ENCODE peak calls at places on chromosome 18, in nine cellular contexts. One of them, this sample, is unnamed.

GRCh38 chr18:79394438-79395307 is 1.1 kb upstream of the NFATC1 start:
- DNase-seq in upper lobe of right lung: peak; percentile 75
- DNase-seq in dorsolateral prefrontal cortex: peak; percentile 29
- DNase-seq in mesenchymal stem cell: peak; percentile 88
- DNase-seq in right lobe of liver: peak; percentile 56
- DNase-seq in astrocyte: peak; percentile 36
- DNase-seq in HepG2: no peak
- DNase-seq in right cardiac atrium: peak; percentile 78
- DNase-seq in adrenal gland: no peak
- DNase-seq in this sample: peak; percentile 71

GRCh38 chr18:21241224-21242131 is 554 bp upstream of the GREB1L start:
- DNase-seq in right cardiac atrium: peak; percentile 64
- DNase-seq in astrocyte: no peak
- DNase-seq in mesenchymal stem cell: peak; percentile 12
- DNase-seq in HepG2: no peak
- DNase-seq in upper lobe of right lung: no peak
- DNase-seq in right lobe of liver: peak; percentile 92
- DNase-seq in adrenal gland: peak; percentile 17
- DNase-seq in dorsolateral prefrontal cortex: no peak
- DNase-seq in this sample: peak; percentile 21

GRCh38 chr18:45166341-45167108 is 448.8 kb upstream of the SLC14A2 start:
- DNase-seq in adrenal gland: no peak
- DNase-seq in HepG2: no peak
- DNase-seq in right cardiac atrium: peak; percentile 46
- DNase-seq in dorsolateral prefrontal cortex: no peak
- DNase-seq in right lobe of liver: no peak
- DNase-seq in astrocyte: peak; percentile 90
- DNase-seq in mesenchymal stem cell: peak; percentile 76
- DNase-seq in upper lobe of right lung: no peak
- DNase-seq in this sample: peak; percentile 62

GRCh38 chr18:29164993-29165599 is 988.2 kb upstream of the CDH2 start:
- DNase-seq in astrocyte: peak; percentile 94
- DNase-seq in upper lobe of right lung: no peak
- DNase-seq in right cardiac atrium: no peak
- DNase-seq in dorsolateral prefrontal cortex: no peak
- DNase-seq in right lobe of liver: no peak
- DNase-seq in HepG2: peak; percentile 13
- DNase-seq in mesenchymal stem cell: peak; percentile 82
- DNase-seq in adrenal gland: no peak
- DNase-seq in this sample: no peak

GRCh38 chr18:29840101-29840500 is 1202.4 kb downstream of the DSC3 start:
- DNase-seq in dorsolateral prefrontal cortex: no peak
- DNase-seq in right cardiac atrium: no peak
- DNase-seq in upper lobe of right lung: no peak
- DNase-seq in astrocyte: peak; percentile 75
- DNase-seq in mesenchymal stem cell: peak; percentile 62
- DNase-seq in adrenal gland: no peak
- DNase-seq in HepG2: no peak
- DNase-seq in right lobe of liver: no peak
- DNase-seq in this sample: no peak

GRCh38 chr18:5787936-5788335 is 107.4 kb downstream of the TMEM200C start:
- DNase-seq in right cardiac atrium: no peak
- DNase-seq in astrocyte: no peak
- DNase-seq in HepG2: peak; percentile 39
- DNase-seq in right lobe of liver: no peak
- DNase-seq in upper lobe of right lung: no peak
- DNase-seq in mesenchymal stem cell: no peak
- DNase-seq in dorsolateral prefrontal cortex: no peak
- DNase-seq in adrenal gland: no peak
- DNase-seq in this sample: no peak

GRCh38 chr18:67385455-67385854 is 131.1 kb downstream of the DSEL start:
- DNase-seq in dorsolateral prefrontal cortex: no peak
- DNase-seq in right lobe of liver: no peak
- DNase-seq in upper lobe of right lung: no peak
- DNase-seq in adrenal gland: no peak
- DNase-seq in HepG2: peak; percentile 78
- DNase-seq in mesenchymal stem cell: peak; percentile 88
- DNase-seq in right cardiac atrium: no peak
- DNase-seq in astrocyte: peak; percentile 67
- DNase-seq in this sample: no peak

GRCh38 chr18:55189972-55190371 is 230.7 kb upstream of the CCDC68 start:
- DNase-seq in right lobe of liver: no peak
- DNase-seq in right cardiac atrium: no peak
- DNase-seq in dorsolateral prefrontal cortex: no peak
- DNase-seq in astrocyte: no peak
- DNase-seq in mesenchymal stem cell: no peak
- DNase-seq in HepG2: no peak
- DNase-seq in upper lobe of right lung: no peak
- DNase-seq in adrenal gland: no peak
- DNase-seq in this sample: no peak

GRCh38 chr18:5296706-5297320 is 1.3 kb upstream of the ZBTB14 start:
- DNase-seq in astrocyte: peak; percentile 76
- DNase-seq in dorsolateral prefrontal cortex: peak; percentile 80
- DNase-seq in upper lobe of right lung: peak; percentile 92
- DNase-seq in HepG2: peak; percentile 43
- DNase-seq in right lobe of liver: peak; percentile 78
- DNase-seq in mesenchymal stem cell: peak; percentile 93
- DNase-seq in right cardiac atrium: peak; percentile 94
- DNase-seq in adrenal gland: peak; percentile 78
- DNase-seq in this sample: peak; percentile 90

GRCh38 chr18:54119524-54120019 is 104.9 kb downstream of the MBD2 start:
- DNase-seq in right cardiac atrium: no peak
- DNase-seq in dorsolateral prefrontal cortex: no peak
- DNase-seq in mesenchymal stem cell: peak; percentile 60
- DNase-seq in HepG2: peak; percentile 55
- DNase-seq in adrenal gland: peak; percentile 27
- DNase-seq in astrocyte: peak; percentile 30
- DNase-seq in upper lobe of right lung: no peak
- DNase-seq in right lobe of liver: no peak
- DNase-seq in this sample: no peak

GRCh38 chr18:56632070-56633022 is 6.0 kb downstream of the TXNL1 start:
- DNase-seq in mesenchymal stem cell: no peak
- DNase-seq in adrenal gland: no peak
- DNase-seq in upper lobe of right lung: no peak
- DNase-seq in astrocyte: no peak
- DNase-seq in HepG2: no peak
- DNase-seq in right cardiac atrium: no peak
- DNase-seq in dorsolateral prefrontal cortex: no peak
- DNase-seq in right lobe of liver: no peak
- DNase-seq in this sample: no peak

GRCh38 chr18:22439447-22439846 is 21.7 kb upstream of the CTAGE1 start:
- DNase-seq in astrocyte: peak; percentile 37
- DNase-seq in mesenchymal stem cell: peak; percentile 22
- DNase-seq in adrenal gland: no peak
- DNase-seq in right lobe of liver: no peak
- DNase-seq in dorsolateral prefrontal cortex: no peak
- DNase-seq in upper lobe of right lung: no peak
- DNase-seq in right cardiac atrium: no peak
- DNase-seq in HepG2: no peak
- DNase-seq in this sample: no peak

GRCh38 chr18:3603460-3604259 is 153.7 kb downstream of the TGIF1 start:
- DNase-seq in right lobe of liver: no peak
- DNase-seq in mesenchymal stem cell: peak; percentile 99
- DNase-seq in dorsolateral prefrontal cortex: no peak
- DNase-seq in adrenal gland: no peak
- DNase-seq in right cardiac atrium: no peak
- DNase-seq in astrocyte: peak; percentile 97
- DNase-seq in upper lobe of right lung: no peak
- DNase-seq in HepG2: peak; percentile 69
- DNase-seq in this sample: no peak

GRCh38 chr18:42586603-42587002 is 528.9 kb downstream of the RIT2 start:
- DNase-seq in adrenal gland: no peak
- DNase-seq in astrocyte: no peak
- DNase-seq in mesenchymal stem cell: no peak
- DNase-seq in right lobe of liver: no peak
- DNase-seq in upper lobe of right lung: no peak
- DNase-seq in dorsolateral prefrontal cortex: no peak
- DNase-seq in right cardiac atrium: no peak
- DNase-seq in HepG2: no peak
- DNase-seq in this sample: no peak

GRCh38 chr18:31275722-31276463 is 42.1 kb upstream of the DSG1 start:
- DNase-seq in astrocyte: peak; percentile 61
- DNase-seq in HepG2: no peak
- DNase-seq in right lobe of liver: no peak
- DNase-seq in adrenal gland: no peak
- DNase-seq in right cardiac atrium: no peak
- DNase-seq in mesenchymal stem cell: peak; percentile 7
- DNase-seq in upper lobe of right lung: no peak
- DNase-seq in dorsolateral prefrontal cortex: no peak
- DNase-seq in this sample: no peak

GRCh38 chr18:59308201-59309014 is 10.0 kb downstream of the CPLX4 start:
- DNase-seq in HepG2: peak; percentile 29
- DNase-seq in adrenal gland: peak; percentile 80
- DNase-seq in mesenchymal stem cell: peak; percentile 56
- DNase-seq in right cardiac atrium: peak; percentile 92
- DNase-seq in right lobe of liver: peak; percentile 80
- DNase-seq in upper lobe of right lung: peak; percentile 88
- DNase-seq in dorsolateral prefrontal cortex: no peak
- DNase-seq in astrocyte: peak; percentile 18
- DNase-seq in this sample: peak; percentile 84
- H3K27me3 ChIP-seq in HepG2: peaks cover 3% of the 10 kb centered on the region
- H3K27me3 ChIP-seq in adrenal gland: peaks cover 14% of the 10 kb centered on the region
- H3K27me3 ChIP-seq in mesenchymal stem cell: peaks cover 65% of the 10 kb centered on the region
- H3K27me3 ChIP-seq in right cardiac atrium: no peaks in the 10 kb centered on the region
- H3K27me3 ChIP-seq in right lobe of liver: no peaks in the 10 kb centered on the region
- H3K27me3 ChIP-seq in upper lobe of right lung: peaks cover 28% of the 10 kb centered on the region
- H3K27me3 ChIP-seq in dorsolateral prefrontal cortex: peaks cover 39% of the 10 kb centered on the region
- H3K27me3 ChIP-seq in astrocyte: peaks cover 44% of the 10 kb centered on the region
- H3K27me3 ChIP-seq in this sample: peaks cover 2% of the 10 kb centered on the region

DNA sequence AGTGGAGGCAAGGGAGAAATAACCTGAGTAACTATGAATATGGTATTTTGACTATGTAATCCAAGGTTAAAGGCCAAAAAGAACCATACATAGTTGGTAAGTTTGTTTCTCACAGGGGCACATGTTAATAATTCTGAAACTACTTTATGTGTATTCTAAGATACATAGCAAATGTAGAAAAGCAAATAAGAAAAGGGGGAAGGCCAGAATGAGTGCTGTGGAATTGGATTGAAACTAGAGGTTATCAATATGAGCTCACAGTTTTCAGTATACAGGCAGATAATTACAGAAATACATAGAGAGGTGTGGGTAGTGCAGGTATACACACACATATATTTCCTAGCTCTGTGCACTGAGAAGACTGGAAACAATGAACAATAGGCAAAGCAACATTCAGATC is 13.7 kb downstream of the INO80C start:
- DNase-seq in adrenal gland: no peak
- DNase-seq in right cardiac atrium: no peak
- DNase-seq in mesenchymal stem cell: no peak
- DNase-seq in dorsolateral prefrontal cortex: no peak
- DNase-seq in upper lobe of right lung: no peak
- DNase-seq in HepG2: no peak
- DNase-seq in astrocyte: no peak
- DNase-seq in right lobe of liver: no peak
- DNase-seq in this sample: no peak
- H3K4me3 ChIP-seq in adrenal gland: no peak overlapping the region
- H3K4me3 ChIP-seq in right cardiac atrium: no peak overlapping the region
- H3K4me3 ChIP-seq in mesenchymal stem cell: no peak overlapping the region
- H3K4me3 ChIP-seq in dorsolateral prefrontal cortex: no peak overlapping the region
- H3K4me3 ChIP-seq in upper lobe of right lung: no peak overlapping the region
- H3K4me3 ChIP-seq in HepG2: no peak overlapping the region
- H3K4me3 ChIP-seq in astrocyte: no peak overlapping the region
- H3K4me3 ChIP-seq in right lobe of liver: no peak overlapping the region
- H3K4me3 ChIP-seq in this sample: no peak overlapping the region

DNA sequence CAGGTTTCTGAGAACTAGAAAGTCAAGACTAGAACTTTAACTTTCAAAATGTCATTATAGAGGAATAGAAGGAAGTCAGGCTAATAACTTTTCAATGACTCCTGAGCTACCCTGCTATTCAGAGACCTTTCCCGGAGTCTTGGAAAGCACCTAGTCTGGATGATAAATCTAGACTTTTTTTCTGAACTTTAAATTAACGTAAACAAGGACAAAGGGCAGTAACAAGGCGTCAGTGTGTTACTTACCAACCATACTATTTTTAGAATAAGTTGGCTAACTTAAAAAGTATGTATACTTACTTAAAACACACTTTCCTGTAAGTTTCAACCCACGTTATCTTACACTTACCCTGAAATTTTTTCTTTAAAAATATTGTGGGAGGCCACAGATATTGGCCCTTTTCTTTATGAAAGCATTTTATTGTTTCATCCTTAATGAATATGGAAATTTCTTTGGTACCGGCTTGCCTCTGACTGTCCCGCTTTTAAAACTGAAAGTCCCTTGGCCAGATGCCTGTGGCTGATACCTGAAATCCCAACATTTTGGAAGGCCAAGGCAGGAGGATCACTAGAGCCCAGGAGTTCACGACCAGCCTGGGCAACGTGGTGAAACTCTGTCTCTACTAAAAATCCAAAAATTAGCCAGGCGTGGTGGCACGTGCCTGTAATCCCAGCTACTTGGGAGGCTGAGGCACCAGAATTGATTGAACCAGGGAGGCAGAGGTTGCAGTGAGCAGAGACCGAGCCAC is 9.7 kb downstream of the PMAIP1 start:
- DNase-seq in right cardiac atrium: no peak
- DNase-seq in dorsolateral prefrontal cortex: no peak
- DNase-seq in upper lobe of right lung: no peak
- DNase-seq in right lobe of liver: no peak
- DNase-seq in mesenchymal stem cell: peak; percentile 94
- DNase-seq in astrocyte: peak; percentile 76
- DNase-seq in HepG2: no peak
- DNase-seq in adrenal gland: no peak
- DNase-seq in this sample: no peak
- H3K27me3 ChIP-seq in right cardiac atrium: no peaks in the 10 kb centered on the region
- H3K27me3 ChIP-seq in dorsolateral prefrontal cortex: peaks cover 51% of the 10 kb centered on the region
- H3K27me3 ChIP-seq in upper lobe of right lung: no peaks in the 10 kb centered on the region
- H3K27me3 ChIP-seq in right lobe of liver: no peaks in the 10 kb centered on the region
- H3K27me3 ChIP-seq in mesenchymal stem cell: no peaks in the 10 kb centered on the region
- H3K27me3 ChIP-seq in astrocyte: no peaks in the 10 kb centered on the region
- H3K27me3 ChIP-seq in HepG2: no peaks in the 10 kb centered on the region
- H3K27me3 ChIP-seq in adrenal gland: peaks cover 19% of the 10 kb centered on the region
- H3K27me3 ChIP-seq in this sample: peaks cover 9% of the 10 kb centered on the region

GRCh38 chr18:63311481-63312409 is 7.8 kb downstream of the BCL2 start:
- DNase-seq in dorsolateral prefrontal cortex: no peak
- DNase-seq in astrocyte: no peak
- DNase-seq in right cardiac atrium: no peak
- DNase-seq in mesenchymal stem cell: no peak
- DNase-seq in upper lobe of right lung: no peak
- DNase-seq in HepG2: no peak
- DNase-seq in adrenal gland: no peak
- DNase-seq in right lobe of liver: no peak
- DNase-seq in this sample: no peak

GRCh38 chr18:63313409-63313917 is 6.1 kb downstream of the BCL2 start:
- DNase-seq in dorsolateral prefrontal cortex: no peak
- DNase-seq in adrenal gland: no peak
- DNase-seq in HepG2: no peak
- DNase-seq in right lobe of liver: no peak
- DNase-seq in mesenchymal stem cell: no peak
- DNase-seq in upper lobe of right lung: no peak
- DNase-seq in astrocyte: no peak
- DNase-seq in right cardiac atrium: no peak
- DNase-seq in this sample: no peak

GRCh38 chr18:63314062-63314790 is 5.3 kb downstream of the BCL2 start:
- DNase-seq in mesenchymal stem cell: no peak
- DNase-seq in right cardiac atrium: no peak
- DNase-seq in adrenal gland: no peak
- DNase-seq in right lobe of liver: no peak
- DNase-seq in HepG2: no peak
- DNase-seq in dorsolateral prefrontal cortex: no peak
- DNase-seq in upper lobe of right lung: no peak
- DNase-seq in astrocyte: no peak
- DNase-seq in this sample: no peak

GRCh38 chr18:63314991-63315662 is 4.4 kb downstream of the BCL2 start:
- DNase-seq in adrenal gland: no peak
- DNase-seq in dorsolateral prefrontal cortex: no peak
- DNase-seq in mesenchymal stem cell: no peak
- DNase-seq in right lobe of liver: no peak
- DNase-seq in astrocyte: no peak
- DNase-seq in HepG2: no peak
- DNase-seq in upper lobe of right lung: no peak
- DNase-seq in right cardiac atrium: no peak
- DNase-seq in this sample: no peak

GRCh38 chr18:63312731-63313408 is 6.7 kb downstream of the BCL2 start:
- DNase-seq in astrocyte: no peak
- DNase-seq in adrenal gland: no peak
- DNase-seq in mesenchymal stem cell: no peak
- DNase-seq in dorsolateral prefrontal cortex: no peak
- DNase-seq in HepG2: no peak
- DNase-seq in right lobe of liver: no peak
- DNase-seq in upper lobe of right lung: no peak
- DNase-seq in right cardiac atrium: no peak
- DNase-seq in this sample: no peak
- H3K4me3 ChIP-seq in astrocyte: no peak overlapping the region
- H3K4me3 ChIP-seq in adrenal gland: no peak overlapping the region
- H3K4me3 ChIP-seq in mesenchymal stem cell: no peak overlapping the region
- H3K4me3 ChIP-seq in dorsolateral prefrontal cortex: no peak overlapping the region
- H3K4me3 ChIP-seq in HepG2: no peak overlapping the region
- H3K4me3 ChIP-seq in right lobe of liver: no peak overlapping the region
- H3K4me3 ChIP-seq in upper lobe of right lung: no peak overlapping the region
- H3K4me3 ChIP-seq in right cardiac atrium: no peak overlapping the region
- H3K4me3 ChIP-seq in this sample: no peak overlapping the region